ENCODE peak calls at places on chromosomes 11 and 22, in seven cellular contexts. U, G, P, R, M, W and C are unnamed samples.

GRCh38 chr11:67310246-67311050 is 7.1 kb downstream of the SSH3 start:
- DNase-seq in P (no peak), R (no peak), G (no peak), M (no peak), W (no peak), U (no peak), C (no peak)

GRCh38 chr11:110410638-110411037 is 19.1 kb upstream of the FDX1 start:
- DNase-seq in U (no peak), M (no peak), R (no peak), P (no peak), W (no peak), G (no peak), C (no peak)

GRCh38 chr11:134565343-134565891 is 153.4 kb upstream of the B3GAT1 start:
- DNase-seq in P (no peak), U (no peak), R (no peak), W (no peak), M (no peak), G (no peak), C (no peak)

GRCh38 chr11:69860796-69861445 is 41.7 kb upstream of the FGF3 start:
- DNase-seq in M (no peak), P (no peak), R (no peak), U (no peak), W (no peak), G (no peak), C (no peak)

GRCh38 chr11:64742087-64742939 is 1.6 kb downstream of the RASGRP2 start:
- DNase-seq in U (peak), R (peak), P (no peak), W (peak), M (no peak), G (no peak), C (no peak)

GRCh38 chr11:11579012-11579755 is 42.6 kb downstream of the GALNT18 start:
- DNase-seq in P (no peak), G (peak), U (no peak), R (no peak), M (no peak), W (no peak), C (no peak)

GRCh38 chr11:120854988-120855387 is 168.9 kb upstream of the TBCEL start:
- DNase-seq in R (no peak), P (no peak), G (no peak), U (no peak), M (no peak), W (peak), C (no peak)

GRCh38 chr22:19291218-19291579 is 320 bp downstream of the CLTCL1 start:
- DNase-seq in R (peak), P (peak), U (peak), M (peak), W (peak), G (no peak), C (no peak)

GRCh38 chr11:122509091-122509490 is 146.4 kb upstream of the UBASH3B start:
- DNase-seq in G (no peak), R (no peak), W (no peak), U (no peak), M (no peak), P (no peak), C (no peak)

GRCh38 chr11:26827567-26828037 is 105.7 kb upstream of the SLC5A12 start:
- DNase-seq in P (no peak), R (no peak), G (no peak), U (no peak), W (peak), M (no peak), C (no peak)